ENCODE peak calls at places on chromosomes 3 and 15, in eight cellular contexts. H is neural progenitor cell, M is tibial artery, O is cardiac muscle cell, P is cardiac fibroblast, D is DMS53, C is GM12865, G is astrocyte of the hippocampus. N is an unnamed sample.

GRCh38 chr3:13790376-13791219 is 89.3 kb downstream of the WNT7A start:
- DNase-seq in H (no peak), M (no peak), O (no peak), P (no peak), D (no peak), C (no peak), G (no peak), N (no peak)

GRCh38 chr3:131075632-131076328 is 49.1 kb downstream of the NEK11 start:
- DNase-seq in H (no peak), M (no peak), O (no peak), P (no peak), D (no peak), C (peak), G (no peak), N (no peak)

GRCh38 chr15:39934415-39935044 is 615 bp downstream of the EIF2AK4 start:
- DNase-seq in H (peak), M (no peak), O (peak), P (peak), D (peak), C (no peak), G (peak), N (no peak)

GRCh38 chr3:27681249-27681748 is 40.8 kb downstream of the EOMES start:
- DNase-seq in H (peak), M (no peak), O (peak), P (peak), D (no peak), C (peak), G (peak), N (peak)

GRCh38 chr3:56915969-56916586 is 114.3 kb upstream of the ARHGEF3 start:
- DNase-seq in H (peak), M (peak), O (peak), P (no peak), D (peak), C (peak), G (no peak), N (peak)

GRCh38 chr3:170357920-170358854 is 672 bp downstream of the SKIL start:
- DNase-seq in H (peak), M (peak), O (peak), P (peak), D (peak), C (peak), G (peak), N (peak)

GRCh38 chr3:123762805-123763204 is 121.3 kb downstream of the MYLK start:
- DNase-seq in H (no peak), M (no peak), O (no peak), P (no peak), D (no peak), C (no peak), G (no peak), N (no peak)

GRCh38 chr3:47495886-47496285 is 17.6 kb downstream of the ELP6 start:
- DNase-seq in H (no peak), M (no peak), O (no peak), P (no peak), D (no peak), C (no peak), G (no peak), N (no peak)

GRCh38 chr15:70535071-70535954 is 228.0 kb downstream of the UACA start:
- DNase-seq in H (no peak), M (no peak), O (no peak), P (no peak), D (no peak), C (peak), G (no peak), N (no peak)

GRCh38 chr3:1275495-1275894 is 182.7 kb downstream of the CNTN6 start:
- DNase-seq in H (peak), M (no peak), O (peak), P (no peak), D (peak), C (peak), G (no peak), N (no peak)

GRCh38 chr3:194984026-194984425 is 286.9 kb downstream of the XXYLT1 start:
- DNase-seq in H (no peak), M (no peak), O (no peak), P (no peak), D (no peak), C (no peak), G (no peak), N (no peak)

GRCh38 chr3:149369991-149370866 is 7.2 kb downstream of the TM4SF1 start:
- DNase-seq in H (peak), M (no peak), O (no peak), P (no peak), D (peak), C (no peak), G (no peak), N (no peak)

GRCh38 chr3:14701676-14702075 is 26.7 kb downstream of the C3orf20 start:
- DNase-seq in H (no peak), M (no peak), O (no peak), P (no peak), D (no peak), C (no peak), G (no peak), N (no peak)

GRCh38 chr3:47825590-47825989 is 22.7 kb downstream of the DHX30 start:
- DNase-seq in H (no peak), M (no peak), O (no peak), P (no peak), D (no peak), C (no peak), G (no peak), N (no peak)

GRCh38 chr3:53109822-53110771 is 20.1 kb downstream of the RFT1 start:
- DNase-seq in H (peak), M (peak), O (peak), P (peak), D (peak), C (peak), G (peak), N (no peak)

GRCh38 chr3:37668831-37669610 is 192.7 kb upstream of the CTDSPL start:
- DNase-seq in H (no peak), M (no peak), O (no peak), P (no peak), D (no peak), C (no peak), G (peak), N (peak)

GRCh38 chr15:81216411-81216810 is 19.7 kb downstream of the IL16 start:
- DNase-seq in H (peak), M (no peak), O (no peak), P (no peak), D (no peak), C (no peak), G (no peak), N (no peak)

GRCh38 chr3:183277260-183277659 is 24.2 kb downstream of the B3GNT5 start:
- DNase-seq in H (no peak), M (no peak), O (no peak), P (no peak), D (no peak), C (no peak), G (no peak), N (no peak)

GRCh38 chr15:93366387-93367100 is 277.5 kb upstream of the RGMA start:
- DNase-seq in H (peak), M (no peak), O (peak), P (no peak), D (no peak), C (no peak), G (no peak), N (no peak)

GRCh38 chr3:178736300-178736699 is 200.1 kb downstream of the KCNMB2 start:
- DNase-seq in H (no peak), M (no peak), O (no peak), P (no peak), D (no peak), C (no peak), G (peak), N (peak)

GRCh38 chr3:59052803-59053411 is 3.1 kb upstream of the CFAP20DC start:
- DNase-seq in H (peak), M (no peak), O (peak), P (peak), D (peak), C (peak), G (peak), N (no peak)

GRCh38 chr3:13598926-13599886 is 50.3 kb downstream of the FBLN2 start:
- DNase-seq in H (no peak), M (no peak), O (no peak), P (peak), D (no peak), C (no peak), G (no peak), N (no peak)

GRCh38 chr3:66472313-66473134 is 28.3 kb downstream of the LRIG1 start:
- DNase-seq in H (no peak), M (no peak), O (no peak), P (peak), D (peak), C (peak), G (peak), N (no peak)

GRCh38 chr3:194272861-194273266 is 78.3 kb downstream of the CPN2 start:
- DNase-seq in H (no peak), M (no peak), O (no peak), P (peak), D (no peak), C (no peak), G (no peak), N (no peak)

GRCh38 chr15:56732135-56732880 is 1.0 kb downstream of the ZNF280D start:
- DNase-seq in H (no peak), M (no peak), O (no peak), P (peak), D (peak), C (peak), G (peak), N (peak)

GRCh38 chr3:4492240-4493007 is 724 bp upstream of the ITPR1 start:
- DNase-seq in H (peak), M (peak), O (peak), P (peak), D (peak), C (no peak), G (peak), N (peak)

GRCh38 chr15:78192826-78193594 is 41.4 kb downstream of the ACSBG1 start:
- DNase-seq in H (no peak), M (no peak), O (no peak), P (no peak), D (no peak), C (no peak), G (no peak), N (no peak)

GRCh38 chr3:152376351-152377183 is 107.8 kb downstream of the MBNL1 start:
- DNase-seq in H (no peak), M (no peak), O (no peak), P (peak), D (no peak), C (peak), G (no peak), N (no peak)